ENCODE peak calls at places on chromosomes 7 and 10, in five cellular contexts. G is stomach, D is lower lobe of right lung, Y is tibial artery, B is Panc1. M is an unnamed sample. For H3K27me3, the result is how much of the 10 kb centered on the place peaks cover.

GRCh38 chr7:141386881-141387280 is 164.3 kb upstream of the AGK start:
- DNase-seq in G (no peak), D (no peak), Y (no peak), B (no peak), M (no peak)

GRCh38 chr7:38934536-38934935 is 25.5 kb upstream of the VPS41 start:
- DNase-seq in G (no peak), D (no peak), Y (no peak), B (no peak), M (no peak)

GRCh38 chr7:41148521-41148951 is 554.4 kb downstream of the INHBA start:
- DNase-seq in G (no peak), D (no peak), Y (no peak), B (peak), M (no peak)

GRCh38 chr7:19405546-19405945 is 260.3 kb upstream of the FERD3L start:
- DNase-seq in G (no peak), D (no peak), Y (no peak), B (no peak), M (no peak)

GRCh38 chr7:135355377-135356048 is 121.9 kb downstream of the STRA8 start:
- DNase-seq in G (no peak), D (no peak), Y (no peak), B (no peak), M (no peak)

GRCh38 chr7:33904680-33905388 is 505 bp upstream of the BMPER start:
- DNase-seq in G (peak), D (peak), Y (no peak), B (no peak), M (no peak)

GRCh38 chr7:4631664-4632171 is 50.4 kb upstream of the FOXK1 start:
- DNase-seq in G (peak), D (peak), Y (peak), B (peak), M (peak)

GRCh38 chr7:95621404-95621803 is 25.1 kb upstream of the PDK4 start:
- DNase-seq in G (no peak), D (no peak), Y (no peak), B (no peak), M (no peak)

GRCh38 chr10:132447446-132448247 is 50.6 kb downstream of the PWWP2B start:
- DNase-seq in G (peak), D (peak), Y (no peak), B (no peak), M (peak)

GRCh38 chr7:57404343-57404966 is 45.5 kb upstream of the ZNF716 start:
- DNase-seq in G (no peak), D (no peak), Y (no peak), B (no peak), M (no peak)

GRCh38 chr7:14195079-14195478 is 205.6 kb upstream of the ETV1 start:
- DNase-seq in G (no peak), D (no peak), Y (no peak), B (no peak), M (no peak)

GRCh38 chr7:105807363-105807762 is 69.0 kb downstream of the ATXN7L1 start:
- DNase-seq in G (no peak), D (no peak), Y (no peak), B (no peak), M (no peak)

GRCh38 chr10:13417459-13418126 is 69.5 kb upstream of the SEPHS1 start:
- DNase-seq in G (no peak), D (no peak), Y (no peak), B (no peak), M (no peak)

GRCh38 chr7:74059681-74060588 is 23.7 kb upstream of the LIMK1 start:
- DNase-seq in G (peak), D (peak), Y (no peak), B (no peak), M (no peak)

GRCh38 chr10:29820890-29821398 is 186.2 kb upstream of the SVIL start:
- DNase-seq in G (no peak), D (no peak), Y (peak), B (no peak), M (no peak)

GRCh38 chr7:128030999-128031681 is at the start of gene LRRC4:
- DNase-seq in G (peak), D (peak), Y (no peak), B (no peak), M (no peak)

GRCh38 chr10:81109200-81109752 is 571.6 kb downstream of the SH2D4B start:
- DNase-seq in G (no peak), D (no peak), Y (no peak), B (no peak), M (no peak)

GRCh38 chr7:93115796-93116195 is 2.0 kb downstream of the SAMD9 start:
- DNase-seq in G (no peak), D (no peak), Y (no peak), B (peak), M (no peak)

GRCh38 chr10:5861269-5862031 is 28.2 kb downstream of the ANKRD16 start:
- DNase-seq in G (no peak), D (no peak), Y (no peak), B (peak), M (no peak)

GRCh38 chr7:105958037-105958436 is 5.0 kb upstream of the CDHR3 start:
- DNase-seq in G (no peak), D (no peak), Y (no peak), B (no peak), M (no peak)

GRCh38 chr10:132482090-132482489 is 55.5 kb upstream of the INPP5A start:
- DNase-seq in G (no peak), D (peak), Y (no peak), B (no peak), M (peak)

GRCh38 chr10:53601260-53601875 is 828.8 kb upstream of the MBL2 start:
- DNase-seq in G (no peak), D (no peak), Y (no peak), B (peak), M (no peak)

GRCh38 chr10:69685802-69686585 is 55.9 kb downstream of the FAM241B start:
- DNase-seq in G (peak), D (peak), Y (peak), B (no peak), M (peak)

GRCh38 chr7:105937411-105937810 is 25.7 kb upstream of the CDHR3 start:
- DNase-seq in G (no peak), D (no peak), Y (no peak), B (no peak), M (no peak)

GRCh38 chr7:94396606-94397005 is 1.9 kb downstream of the COL1A2 start:
- DNase-seq in G (no peak), D (no peak), Y (no peak), B (no peak), M (no peak)

GRCh38 chr7:157612664-157613561 is 276.1 kb downstream of the DNAJB6 start:
- DNase-seq in G (peak), D (no peak), Y (peak), B (no peak), M (no peak)

GRCh38 chr10:107067843-107068242 is 96.7 kb downstream of the SORCS1 start:
- DNase-seq in G (no peak), D (no peak), Y (no peak), B (no peak), M (no peak)

GRCh38 chr10:69960606-69961167 is 92.0 kb upstream of the MACROH2A2 start:
- DNase-seq in G (no peak), D (no peak), Y (no peak), B (no peak), M (no peak)

GRCh38 chr7:133794490-133794889 is 332.6 kb upstream of the LRGUK start:
- DNase-seq in G (no peak), D (no peak), Y (peak), B (no peak), M (no peak)

GRCh38 chr10:53379951-53380350 is 607.4 kb upstream of the MBL2 start:
- DNase-seq in G (no peak), D (no peak), Y (no peak), B (no peak), M (no peak)

GRCh38 chr7:76262683-76263402 is 39.6 kb upstream of the HSPB1 start:
- DNase-seq in G (peak), D (no peak), Y (no peak), B (peak), M (peak)

GRCh38 chr10:78365711-78366110 is 332.0 kb downstream of the RPS24 start:
- DNase-seq in G (no peak), D (no peak), Y (no peak), B (no peak), M (no peak)

GRCh38 chr10:117541909-117542705 is 439 bp upstream of the EMX2 start:
- DNase-seq in G (no peak), D (no peak), Y (peak), B (no peak), M (peak)

GRCh38 chr10:75987610-75988009 is 556.2 kb downstream of the LRMDA start:
- DNase-seq in G (no peak), D (no peak), Y (no peak), B (no peak), M (no peak)

GRCh38 chr10:70378122-70378521 is 4.3 kb downstream of the LRRC20 start:
- DNase-seq in G (no peak), D (no peak), Y (no peak), B (peak), M (peak)

GRCh38 chr10:1054684-1055083 is 1.5 kb upstream of the WDR37 start:
- DNase-seq in G (no peak), D (no peak), Y (no peak), B (no peak), M (no peak)
- H3K4me3 ChIP-seq in G (peak), D (no peak), Y (no peak), B (peak), M (no peak)

DNA sequence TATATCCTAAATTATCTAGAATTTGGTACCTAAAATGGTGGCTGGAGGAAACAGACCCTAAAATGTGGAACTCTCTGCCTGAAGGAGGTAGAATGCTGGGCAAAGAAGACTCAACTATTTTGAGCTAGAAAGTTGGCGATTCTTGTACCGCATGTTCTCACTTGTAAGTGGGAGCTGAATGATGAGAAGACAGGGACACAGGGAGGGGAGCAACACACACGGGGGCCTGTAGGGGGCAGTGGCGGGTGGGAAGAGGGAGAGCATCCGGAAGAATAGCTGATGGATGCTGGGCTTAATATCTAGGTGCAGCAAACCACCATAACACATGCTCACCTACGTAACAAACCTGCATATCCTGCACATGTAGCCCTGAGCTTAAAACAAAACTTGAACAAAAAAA is 250.6 kb downstream of the CALN1 start:
- DNase-seq in G (no peak), D (no peak), Y (no peak), B (no peak), M (no peak)
- TF ChIP-seq CTCF in G (no peak), D (no peak), Y (no peak), B (peak), M (no peak)

GRCh38 chr10:58721781-58722180 is 209.1 kb downstream of the BICC1 start:
- DNase-seq in G (no peak), D (no peak), Y (no peak), B (no peak), M (no peak)

GRCh38 chr10:58715056-58715455 is 202.4 kb downstream of the BICC1 start:
- DNase-seq in G (no peak), D (no peak), Y (no peak), B (no peak), M (no peak)

GRCh38 chr10:58723977-58724376 is 211.3 kb downstream of the BICC1 start:
- DNase-seq in G (no peak), D (no peak), Y (no peak), B (no peak), M (no peak)

GRCh38 chr10:58714436-58714835 is 201.8 kb downstream of the BICC1 start:
- DNase-seq in G (no peak), D (no peak), Y (no peak), B (no peak), M (no peak)

GRCh38 chr10:58718596-58718995 is 205.9 kb downstream of the BICC1 start:
- DNase-seq in G (no peak), D (no peak), Y (no peak), B (no peak), M (no peak)
- H3K27me3 ChIP-seq in G (under half), D (under half), Y (under half), B (under half), M (under half)

GRCh38 chr10:127695431-127695830 is 41.6 kb upstream of the FOXI2 start:
- DNase-seq in G (no peak), D (no peak), Y (no peak), B (no peak), M (no peak)

GRCh38 chr10:127699311-127699710 is 37.7 kb upstream of the FOXI2 start:
- DNase-seq in G (no peak), D (no peak), Y (no peak), B (no peak), M (no peak)

GRCh38 chr10:127690176-127690575 is 46.8 kb upstream of the FOXI2 start:
- DNase-seq in G (no peak), D (no peak), Y (no peak), B (no peak), M (no peak)

DNA sequence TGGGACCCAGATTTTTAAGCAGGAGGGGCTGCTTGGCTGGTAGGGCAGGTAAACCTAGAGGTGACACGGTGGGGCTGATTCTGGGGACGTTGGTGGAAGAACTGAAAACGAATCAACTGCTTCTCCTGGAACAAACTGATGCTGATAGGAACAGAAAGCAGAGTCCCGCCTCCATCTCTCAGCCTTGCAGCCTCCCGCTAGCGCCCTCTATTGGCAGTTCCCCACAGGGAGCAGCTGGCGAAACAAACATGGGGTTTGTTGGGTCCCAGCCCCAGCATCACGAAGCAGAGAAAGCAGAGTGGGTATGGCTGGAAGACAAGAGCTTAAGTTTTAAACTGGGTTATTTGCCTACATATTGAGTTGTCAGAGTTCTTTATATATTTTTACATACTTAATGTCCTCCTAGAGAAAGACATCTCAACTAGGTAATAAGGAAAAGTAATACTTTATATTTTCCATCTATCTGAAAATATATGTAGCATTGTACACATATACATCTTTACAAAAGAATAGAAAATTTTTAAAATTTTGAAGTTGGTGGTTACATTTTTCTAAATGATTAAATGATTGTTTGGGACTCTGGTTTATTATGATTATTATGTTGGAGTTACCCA is 42.3 kb upstream of the FOXI2 start:
- DNase-seq in G (no peak), D (peak), Y (no peak), B (no peak), M (no peak)
- H3K4me3 ChIP-seq in G (no peak), D (no peak), Y (no peak), B (no peak), M (no peak)

M was measured in kidney epithelial cell.